ENCODE peak calls at places on chromosomes 6 and 20, in four cellular contexts. W, A, F and Z are unnamed samples.

GRCh38 chr6:113630738-113631535 is 226.2 kb upstream of the MARCKS start:
- DNase-seq in W (no peak), A (peak; percentile 62), F (peak; percentile 31), Z (no peak)

GRCh38 chr6:158266131-158266530 is 46.1 kb upstream of the TULP4 start:
- DNase-seq in W (no peak), A (no peak), F (no peak), Z (no peak)

GRCh38 chr20:52847739-52848359 is 124.3 kb upstream of the TSHZ2 start:
- DNase-seq in W (no peak), A (no peak), F (peak; percentile 34), Z (no peak)

GRCh38 chr20:59147197-59147596 is 16.4 kb upstream of the ZNF831 start:
- DNase-seq in W (no peak), A (no peak), F (no peak), Z (no peak)

GRCh38 chr20:20237093-20237959 is 130.6 kb upstream of the INSM1 start:
- DNase-seq in W (no peak), A (no peak), F (peak; percentile 49), Z (peak; percentile 56)

GRCh38 chr6:30682181-30683117 is 4.0 kb downstream of the PPP1R18 start:
- DNase-seq in W (peak; percentile 74), A (peak; percentile 62), F (peak; percentile 57), Z (peak; percentile 77)

GRCh38 chr6:35427851-35428321 is 24.3 kb upstream of the FANCE start:
- DNase-seq in W (no peak), A (peak; percentile 56), F (no peak), Z (no peak)

GRCh38 chr6:3291987-3292386 is 33.2 kb downstream of the PSMG4 start:
- DNase-seq in W (no peak), A (no peak), F (no peak), Z (no peak)

GRCh38 chr6:157442296-157442695 is 61.3 kb downstream of the ZDHHC14 start:
- DNase-seq in W (no peak), A (no peak), F (no peak), Z (no peak)

GRCh38 chr6:117559299-117559698 is 43.0 kb downstream of the GOPC start:
- DNase-seq in W (no peak), A (no peak), F (no peak), Z (no peak)

GRCh38 chr6:30810813-30811329 is 66.5 kb upstream of the IER3 start:
- DNase-seq in W (no peak), A (no peak), F (no peak), Z (no peak)

GRCh38 chr6:46730918-46731461 is 4.2 kb downstream of the PLA2G7 start:
- DNase-seq in W (no peak), A (no peak), F (no peak), Z (no peak)

GRCh38 chr6:168713839-168714238 is 272.9 kb downstream of the SMOC2 start:
- DNase-seq in W (peak; percentile 10), A (no peak), F (peak; percentile 67), Z (peak; percentile 23)

GRCh38 chr6:105799051-105799450 is 287.1 kb upstream of the PRDM1 start:
- DNase-seq in W (peak; percentile 21), A (no peak), F (no peak), Z (no peak)

GRCh38 chr6:21984135-21984534 is 312.7 kb downstream of the PRL start:
- DNase-seq in W (no peak), A (no peak), F (no peak), Z (no peak)

GRCh38 chr6:21986703-21987102 is 310.1 kb downstream of the PRL start:
- DNase-seq in W (no peak), A (no peak), F (no peak), Z (no peak)

GRCh38 chr6:21985904-21986303 is 310.9 kb downstream of the PRL start:
- DNase-seq in W (no peak), A (no peak), F (no peak), Z (no peak)

GRCh38 chr6:21984551-21984950 is 312.3 kb downstream of the PRL start:
- DNase-seq in W (no peak), A (no peak), F (no peak), Z (no peak)

GRCh38 chr6:21987501-21987957 is 309.3 kb downstream of the PRL start:
- DNase-seq in W (peak; percentile 77), A (peak; percentile 82), F (peak; percentile 67), Z (peak; percentile 76)
- H3K4me3 ChIP-seq in W (no peak overlapping the region), A (no peak overlapping the region), F (no peak overlapping the region), Z (peak overlapping the region; percentile 31)

GRCh38 chr20:61560361-61560853 is 308.3 kb downstream of the CDH4 start:
- DNase-seq in W (no peak), A (no peak), F (peak; percentile 52), Z (no peak)
- TF ChIP-seq CTCF in W (no peak), A (no peak), F (no peak), Z (no peak)

GRCh38 chr20:50151034-50151743 is 2.3 kb downstream of the PEDS1 start:
- DNase-seq in W (no peak), A (no peak), F (peak; percentile 70), Z (no peak)
- H3K4me3 ChIP-seq in W (no peak overlapping the region), A (peak overlapping the region; percentile 2), F (no peak overlapping the region), Z (no peak overlapping the region)

DNA sequence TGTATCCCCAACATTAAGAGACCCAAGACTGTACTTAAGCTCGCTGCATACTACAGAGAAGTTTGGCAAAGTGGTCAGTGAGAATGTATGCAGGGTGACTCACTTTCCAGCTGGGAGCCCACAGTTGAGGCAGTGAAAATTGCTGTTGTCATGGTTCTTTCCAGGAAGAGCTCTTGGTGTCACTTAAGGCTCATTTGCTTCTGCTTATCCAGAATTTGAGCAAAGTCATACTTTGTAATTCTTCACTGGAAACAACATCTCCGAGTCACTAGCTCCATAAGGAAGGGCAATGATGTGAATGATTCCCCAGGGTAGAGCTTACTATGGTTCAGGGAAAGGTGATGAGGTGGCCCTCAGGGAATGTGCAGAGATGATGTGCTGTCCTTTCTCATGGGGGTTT is 65.4 kb upstream of the FBXL4 start:
- DNase-seq in W (no peak), A (peak; percentile 90), F (no peak), Z (no peak)
- TF ChIP-seq CTCF in W (no peak), A (no peak), F (no peak), Z (no peak)